ENCODE peak calls at places on chromosomes 12 and 14, in six cellular contexts. J is A549, D is right lobe of liver, O is ovary, B is IMR-90, M is stomach. T is an unnamed sample.

GRCh38 chr12:71392521-71393145 is 47.0 kb upstream of the LGR5 start:
- DNase-seq in B (peak), J (peak), D (no peak), O (no peak), M (no peak), T (no peak)

GRCh38 chr12:124709722-124710656 is 142.6 kb upstream of the NCOR2 start:
- DNase-seq in D (no peak), M (no peak), O (no peak), J (no peak), B (peak), T (peak)

GRCh38 chr12:51172515-51173431 is at the start of gene TFCP2:
- DNase-seq in D (peak), O (peak), M (peak), B (peak), J (peak), T (peak)

GRCh38 chr12:20000229-20000869 is 368.0 kb upstream of the PDE3A start:
- DNase-seq in B (no peak), J (no peak), M (no peak), O (no peak), D (no peak), T (no peak)

GRCh38 chr12:11171953-11172675 is 1.1 kb downstream of the SMIM10L1 start:
- DNase-seq in O (no peak), M (no peak), J (peak), B (peak), D (no peak), T (no peak)

GRCh38 chr12:123894823-123895338 is 77.8 kb downstream of the CCDC92 start:
- DNase-seq in D (no peak), M (no peak), B (no peak), O (no peak), J (no peak), T (no peak)

GRCh38 chr14:104353921-104354701 is 215.7 kb downstream of the KIF26A start:
- DNase-seq in M (peak), J (no peak), B (no peak), O (peak), D (peak), T (peak)

GRCh38 chr14:100271247-100271939 is 32.4 kb downstream of the YY1 start:
- DNase-seq in D (no peak), B (no peak), J (peak), M (peak), O (no peak), T (no peak)

GRCh38 chr12:123032736-123033391 is 52.4 kb downstream of the ARL6IP4 start:
- DNase-seq in O (no peak), M (no peak), J (no peak), B (no peak), D (no peak), T (no peak)

GRCh38 chr12:103495158-103495782 is 498 bp downstream of the C12orf42 start:
- DNase-seq in O (no peak), B (no peak), J (peak), M (peak), D (peak), T (no peak)

GRCh38 chr14:28163261-28163660 is 603.3 kb upstream of the FOXG1 start:
- DNase-seq in B (no peak), O (no peak), M (no peak), J (no peak), D (no peak), T (no peak)

GRCh38 chr12:104720346-104721064 is 237.6 kb downstream of the SLC41A2 start:
- DNase-seq in J (no peak), D (no peak), B (peak), M (peak), O (no peak), T (peak)

DNA sequence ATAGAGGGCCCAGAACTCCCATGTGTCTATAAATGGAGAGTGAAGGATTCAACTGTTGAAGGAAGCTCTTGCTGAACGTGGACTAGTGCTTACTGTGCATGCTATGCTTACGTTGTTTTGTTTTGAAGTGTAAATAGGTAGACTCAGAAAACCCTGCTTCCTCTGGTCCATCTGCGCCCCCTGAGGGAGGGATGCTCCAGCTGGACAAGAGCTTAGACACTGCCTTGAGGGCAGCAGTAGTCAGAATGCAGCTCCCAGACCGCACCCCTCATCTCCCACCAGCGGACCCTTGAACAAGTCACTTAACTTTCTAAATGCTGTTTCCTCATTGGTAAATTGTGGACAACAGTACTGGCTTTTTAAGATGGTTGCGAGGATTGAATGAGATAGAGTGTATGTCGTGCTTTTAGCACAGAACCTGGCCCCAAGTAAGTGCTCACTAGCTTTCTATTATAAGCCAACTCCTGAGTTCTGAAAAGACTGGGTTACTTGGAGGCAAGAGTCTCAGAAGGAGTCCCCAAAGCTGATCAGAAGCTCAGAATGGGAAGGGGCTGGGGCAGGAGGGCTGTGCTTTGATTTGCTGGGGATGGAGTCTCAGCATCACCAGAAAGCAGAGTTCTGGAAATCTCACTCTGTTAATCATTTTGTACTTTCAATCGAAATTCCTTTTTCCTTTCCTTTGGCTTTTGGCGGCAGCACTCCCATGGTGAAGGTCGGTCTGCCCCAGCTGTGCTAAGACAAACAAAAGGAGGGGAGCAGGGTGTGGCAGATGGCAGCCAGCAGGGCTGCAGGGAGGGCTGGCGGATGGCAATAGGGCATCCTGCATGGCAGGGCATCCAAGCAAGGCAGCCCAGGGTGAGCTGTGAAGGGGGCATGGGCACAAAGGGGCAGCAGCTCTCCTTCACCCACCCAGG is 15.6 kb downstream of the AGAP2 start:
- DNase-seq in J (no peak), M (no peak), O (no peak), B (no peak), D (no peak), T (no peak)
- TF ChIP-seq POLR2A in J (no peak), M (no peak), O (no peak), B (no peak), D (no peak), T (no peak)

DNA sequence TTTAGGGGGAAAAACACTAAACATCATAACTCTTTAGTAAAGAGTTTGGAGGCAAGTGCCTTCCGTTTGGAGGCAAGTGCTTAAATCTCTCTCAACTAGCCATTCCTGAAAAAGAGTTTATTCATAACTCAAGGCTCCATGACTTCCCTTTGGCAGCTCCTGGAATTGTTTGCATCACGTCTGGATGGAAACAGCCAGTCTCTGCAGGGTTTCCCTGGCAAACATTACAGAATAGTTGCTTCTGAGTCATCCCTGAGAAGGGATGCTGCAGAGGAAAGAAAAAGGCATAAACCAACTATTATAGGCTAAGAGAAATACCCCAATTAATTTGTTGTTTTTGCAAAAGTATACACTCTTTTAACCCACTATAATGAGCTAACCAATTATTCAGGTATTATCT is 497.6 kb downstream of the FUT8 start:
- DNase-seq in J (peak), O (no peak), B (peak), M (no peak), D (no peak), T (no peak)
- H3K4me3 ChIP-seq in J (no peak), O (no peak), B (no peak), M (no peak), D (no peak), T (no peak)

DNA sequence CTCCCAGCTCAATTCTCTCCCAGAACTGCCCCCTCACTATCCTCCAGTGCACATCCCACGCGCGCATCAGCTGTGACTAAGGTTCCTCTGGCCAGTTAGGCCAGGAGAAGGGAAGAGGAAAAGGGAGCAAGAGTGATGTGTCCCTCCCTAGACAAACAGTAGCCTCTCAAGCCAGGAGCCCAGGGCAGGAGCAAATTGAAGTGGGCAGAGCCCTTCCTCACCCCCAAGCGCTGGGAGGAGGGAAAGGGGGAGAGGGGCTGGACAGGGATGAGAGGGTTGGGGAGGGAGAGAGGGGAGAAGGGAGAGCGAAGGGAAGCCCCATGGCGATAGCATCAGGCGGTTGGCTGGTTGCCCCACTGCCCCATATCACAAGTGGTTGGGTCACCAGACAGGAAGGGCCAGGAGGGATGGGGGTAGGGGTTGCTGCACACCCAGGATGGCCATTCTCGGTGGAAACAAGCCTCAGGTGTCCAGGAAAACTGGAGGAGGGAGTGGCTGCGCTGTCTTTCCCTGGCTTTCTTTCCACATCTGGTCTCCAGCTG is 1.1 kb downstream of the CD63 start:
- DNase-seq in D (peak), O (peak), M (peak), B (peak), J (peak), T (peak)
- TF ChIP-seq POLR2A in D (peak), O (no peak), M (no peak), B (peak), J (peak), T (no peak)

GRCh38 chr14:95066427-95066986 is 90.8 kb downstream of the DICER1 start:
- DNase-seq in O (no peak), J (no peak), B (no peak), D (no peak), M (peak), T (no peak)
- H3K4me3 ChIP-seq in O (no peak), J (no peak), B (no peak), D (no peak), M (no peak), T (no peak)